ENCODE peak calls at places on chromosomes 11 and 22, in four cellular contexts. K is fibroblast of mammary gland, U is GM23338, A is mesothelial cell of epicardium. J is an unnamed sample.

GRCh38 chr22:44160416-44160815 is 20.3 kb upstream of the PARVG start:
- DNase-seq in A (no peak), U (no peak), K (no peak), J (no peak)

GRCh38 chr11:17752144-17752543 is 17.6 kb downstream of the KCNC1 start:
- DNase-seq in K (no peak), A (no peak), U (no peak), J (no peak)

GRCh38 chr11:70650075-70650909 is 252.0 kb downstream of the CTTN start:
- DNase-seq in K (peak; percentile 60), A (peak; percentile 92), U (peak; percentile 91), J (no peak)

GRCh38 chr11:28657378-28658030 is 549.3 kb downstream of the METTL15 start:
- DNase-seq in U (no peak), K (no peak), A (no peak), J (no peak)

GRCh38 chr22:46452195-46453005 is 85.0 kb downstream of the CELSR1 start:
- DNase-seq in K (no peak), U (no peak), A (no peak), J (no peak)

GRCh38 chr22:37218771-37219411 is 6.6 kb upstream of the SSTR3 start:
- DNase-seq in U (no peak), A (no peak), K (no peak), J (no peak)

GRCh38 chr11:124315052-124315451 is 1.3 kb upstream of the OR8D1 start:
- DNase-seq in K (peak; percentile 31), U (no peak), A (no peak), J (no peak)

GRCh38 chr11:65110354-65110861 is 1.3 kb upstream of the TM7SF2 start:
- DNase-seq in K (peak; percentile 74), U (peak; percentile 93), A (peak; percentile 98), J (peak; percentile 96)

GRCh38 chr11:18698341-18699268 is at the start of gene TMEM86A:
- DNase-seq in A (peak; percentile 95), K (peak; percentile 56), U (peak; percentile 96), J (peak; percentile 83)

GRCh38 chr11:103358251-103358650 is 249.0 kb downstream of the DYNC2H1 start:
- DNase-seq in K (peak; percentile 72), A (no peak), U (no peak), J (no peak)

GRCh38 chr11:91850533-91851305 is 373.9 kb upstream of the FAT3 start:
- DNase-seq in U (peak; percentile 10), K (no peak), A (no peak), J (no peak)

GRCh38 chr22:27800250-27801131 is 1.1 kb downstream of the MN1 start:
- DNase-seq in U (no peak), A (peak; percentile 46), K (no peak), J (no peak)

GRCh38 chr11:31870609-31871309 is 59.6 kb upstream of the PAX6 start:
- DNase-seq in K (peak; percentile 36), A (peak; percentile 67), U (peak; percentile 95), J (no peak)

GRCh38 chr11:97738751-97739150 is 1282.0 kb upstream of the CNTN5 start:
- DNase-seq in K (no peak), U (no peak), A (no peak), J (no peak)

GRCh38 chr11:1226981-1227550 is 4.2 kb downstream of the MUC5B start:
- DNase-seq in A (no peak), K (no peak), U (peak; percentile 71), J (no peak)

GRCh38 chr11:76247091-76247490 is 40.8 kb upstream of the WNT11 start:
- DNase-seq in K (no peak), A (no peak), U (no peak), J (no peak)

GRCh38 chr11:76249195-76249741 is 43.0 kb upstream of the WNT11 start:
- DNase-seq in A (no peak), U (no peak), K (no peak), J (no peak)

GRCh38 chr11:76250520-76251222 is 44.4 kb upstream of the WNT11 start:
- DNase-seq in U (no peak), K (no peak), A (no peak), J (no peak)

GRCh38 chr11:76246271-76246933 is 40.1 kb upstream of the WNT11 start:
- DNase-seq in K (no peak), U (no peak), A (no peak), J (no peak)

GRCh38 chr11:76248210-76248609 is 41.9 kb upstream of the WNT11 start:
- DNase-seq in U (peak; percentile 56), A (no peak), K (peak; percentile 33), J (no peak)
- TF ChIP-seq CTCF in U (peak; percentile 58), A (no peak), K (peak; percentile 30), J (no peak)

DNA sequence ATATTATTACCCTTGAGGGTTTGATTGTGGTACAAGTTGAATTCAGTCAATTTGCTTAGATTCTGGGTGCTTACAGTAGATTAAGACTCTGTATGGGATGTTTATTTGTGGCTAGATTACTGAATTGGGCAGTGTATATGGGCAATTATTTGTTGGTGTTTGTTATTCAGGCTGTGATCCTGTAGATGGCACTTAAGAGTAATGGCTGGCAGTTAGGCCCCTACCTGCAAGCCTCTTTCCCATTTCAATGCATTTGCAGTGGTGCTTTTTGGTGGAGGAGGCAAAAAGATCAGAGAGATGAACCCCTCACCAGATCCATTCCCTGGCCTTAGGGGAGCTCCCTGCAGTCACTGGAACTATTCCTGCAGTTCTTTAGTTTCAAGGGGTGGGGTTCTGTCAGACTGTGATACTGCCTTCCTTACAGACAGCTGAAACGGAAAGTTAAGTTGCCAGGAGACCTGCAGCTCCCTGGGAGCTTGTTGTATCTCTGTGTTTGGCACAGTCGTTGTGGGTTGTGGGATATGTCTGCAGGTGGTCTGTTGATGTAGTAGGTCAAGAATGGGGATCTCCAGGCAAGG is 199.5 kb downstream of the AASDHPPT start:
- DNase-seq in A (no peak), K (peak; percentile 36), U (peak; percentile 56), J (no peak)
- TF ChIP-seq CTCF in A (no peak), K (peak; percentile 50), U (peak; percentile 45), J (no peak)

DNA sequence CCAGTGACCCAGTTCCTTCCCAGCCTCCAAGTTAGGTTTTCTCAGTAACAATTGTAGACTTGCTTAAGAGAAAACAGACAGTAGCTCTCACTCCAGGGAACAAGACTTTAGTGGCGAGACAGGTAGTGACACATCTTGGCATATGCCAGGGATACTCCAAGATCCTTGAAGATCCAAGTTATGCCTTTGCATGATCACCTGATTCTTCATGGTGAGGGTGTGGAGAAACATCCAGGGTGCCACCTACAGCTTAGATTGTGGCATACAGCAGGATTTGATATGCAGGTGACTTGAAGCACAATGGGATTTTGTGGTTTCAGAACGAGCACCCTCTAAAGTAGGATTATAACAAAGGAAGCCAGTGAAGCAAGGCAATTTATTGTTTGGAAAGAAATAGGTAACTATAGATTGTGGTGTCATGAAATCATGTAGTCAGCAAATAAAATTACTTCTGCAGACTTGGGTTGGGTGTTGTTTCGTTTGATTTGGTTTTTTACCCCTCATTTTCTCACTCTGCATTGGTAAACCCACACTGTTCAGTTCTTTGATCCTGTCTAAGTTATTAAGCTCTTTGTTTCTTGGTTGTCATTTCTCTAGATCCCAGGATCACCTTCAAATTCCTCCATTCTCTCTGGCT is 9.2 kb downstream of the POU2AF3 start:
- DNase-seq in U (no peak), A (no peak), K (no peak), J (no peak)
- TF ChIP-seq CTCF in U (no peak), A (no peak), K (no peak), J (no peak)

GRCh38 chr22:49966716-49967332 is 6.3 kb downstream of the PIM3 start:
- DNase-seq in A (no peak), K (no peak), U (no peak), J (peak; percentile 19)

GRCh38 chr22:49968313-49968830 is 7.8 kb downstream of the PIM3 start:
- DNase-seq in A (no peak), K (no peak), U (no peak), J (peak; percentile 18)

GRCh38 chr22:49968831-49969661 is 8.5 kb downstream of the PIM3 start:
- DNase-seq in U (no peak), K (no peak), A (no peak), J (peak; percentile 18)

GRCh38 chr22:49966041-49966715 is 5.6 kb downstream of the PIM3 start:
- DNase-seq in A (no peak), K (no peak), U (no peak), J (peak; percentile 16)

DNA sequence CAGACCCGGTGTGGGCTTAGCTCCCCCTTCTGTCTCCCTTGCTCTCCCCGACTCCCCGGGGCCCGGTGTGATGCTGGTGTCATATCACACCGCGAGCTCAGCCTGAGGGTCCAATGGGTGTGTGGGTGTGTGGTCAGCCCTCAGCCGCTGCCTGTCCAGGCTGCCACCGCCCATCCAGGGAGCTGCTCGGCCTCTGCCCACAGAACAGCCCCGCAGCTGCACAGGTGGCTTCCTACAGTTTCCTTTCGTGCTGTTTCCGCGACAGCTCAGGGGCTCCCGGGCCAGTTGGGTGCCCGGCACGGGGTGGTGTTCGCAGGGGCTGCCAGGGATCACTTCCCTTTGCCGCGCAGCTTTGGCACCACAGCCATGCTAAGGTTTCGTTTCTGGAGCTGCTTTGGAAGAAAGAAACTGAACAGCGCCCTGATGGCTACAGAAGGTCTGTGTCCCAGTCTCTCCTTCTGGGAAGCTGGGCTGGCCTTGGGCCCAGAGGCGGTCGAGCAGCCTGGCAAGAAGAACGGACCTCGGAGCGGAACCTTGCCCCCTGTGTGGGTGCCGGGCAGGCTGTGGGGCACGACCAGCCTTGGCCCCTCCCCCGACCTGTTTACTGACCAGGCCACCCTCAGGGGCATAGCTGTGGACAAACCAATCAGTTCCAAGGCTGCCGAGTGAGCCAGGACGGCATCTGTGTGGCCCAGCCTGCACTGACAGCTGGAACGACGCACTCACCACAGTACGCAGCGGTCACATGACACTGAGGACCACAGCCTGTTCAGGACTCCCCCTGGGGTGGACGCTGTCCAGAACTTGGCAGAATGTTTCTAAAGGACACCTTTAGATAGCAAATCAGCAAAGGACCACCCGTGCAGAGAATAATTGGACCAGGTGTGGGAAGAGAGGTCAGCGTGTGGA is 7.0 kb downstream of the PIM3 start:
- DNase-seq in U (no peak), K (no peak), A (no peak), J (peak; percentile 49)
- TF ChIP-seq CTCF in U (no peak), K (no peak), A (no peak), J (no peak)

GRCh38 chr11:118290923-118291322 is 13.6 kb upstream of the CD3E start:
- DNase-seq in K (peak; percentile 17), A (no peak), U (peak; percentile 70), J (no peak)

GRCh38 chr11:118291453-118291852 is 13.1 kb upstream of the CD3E start:
- DNase-seq in K (peak; percentile 58), A (no peak), U (no peak), J (no peak)

GRCh38 chr11:118295199-118295598 is 9.3 kb upstream of the CD3E start:
- DNase-seq in A (no peak), U (peak; percentile 74), K (no peak), J (no peak)

GRCh38 chr11:118294053-118294452 is 10.5 kb upstream of the CD3E start:
- DNase-seq in A (no peak), U (no peak), K (no peak), J (no peak)

DNA sequence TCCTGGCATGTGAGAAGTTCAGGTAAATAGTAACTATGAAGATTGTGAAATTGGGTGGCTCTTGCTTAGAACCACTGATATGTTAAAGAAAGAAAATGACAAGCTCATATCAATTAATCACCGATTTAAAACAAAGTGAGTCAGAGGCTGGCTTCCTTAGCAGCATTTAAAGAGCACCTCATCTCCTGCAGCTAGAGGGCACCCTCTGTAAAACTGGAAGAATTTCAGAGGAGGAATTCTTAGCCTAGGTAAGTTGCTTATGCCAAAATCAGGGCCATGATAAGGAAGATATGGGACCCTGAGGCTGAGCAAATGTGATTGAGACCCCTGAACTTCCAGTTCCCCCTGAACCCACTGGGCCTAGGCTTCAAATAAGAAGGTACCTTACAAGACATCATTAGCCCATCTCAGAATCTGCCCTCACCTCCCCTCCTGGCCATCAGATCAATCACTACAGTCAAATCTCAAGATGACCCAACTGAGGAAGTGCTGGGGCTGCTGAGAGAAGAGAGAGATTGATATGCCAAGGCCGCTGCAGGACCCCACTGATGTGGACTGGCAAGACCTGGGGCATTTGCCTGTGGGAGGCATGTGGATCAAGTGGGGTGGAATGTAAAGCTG is 8.6 kb upstream of the CD3E start:
- DNase-seq in K (peak; percentile 47), A (no peak), U (peak; percentile 72), J (no peak)
- TF ChIP-seq CTCF in K (peak; percentile 59), A (no peak), U (peak; percentile 77), J (peak; percentile 44)

J was measured in activated B cell treated with CpG ODN at 0.5 μM for 24 hours.